ENCODE peak calls at places on chromosomes 3 and 15, in seven cellular contexts. One of them, this sample, is unnamed.

GRCh38 chr3:158168996-158169573 is 59.2 kb downstream of the RSRC1 start:
- DNase-seq in Peyer's patch: no peak
- DNase-seq in pancreas: no peak
- DNase-seq in mammary epithelial cell: no peak
- DNase-seq in GM23338: no peak
- DNase-seq in fibroblast of lung: peak; percentile 79
- DNase-seq in right atrium auricular region: no peak
- DNase-seq in this sample: no peak

GRCh38 chr3:15305366-15305844 is 27.0 kb downstream of the SH3BP5 start:
- DNase-seq in Peyer's patch: no peak
- DNase-seq in mammary epithelial cell: no peak
- DNase-seq in GM23338: peak; percentile 55
- DNase-seq in pancreas: no peak
- DNase-seq in right atrium auricular region: no peak
- DNase-seq in fibroblast of lung: peak; percentile 82
- DNase-seq in this sample: no peak

GRCh38 chr15:81351651-81352050 is 22.4 kb downstream of the TMC3 start:
- DNase-seq in pancreas: no peak
- DNase-seq in GM23338: no peak
- DNase-seq in right atrium auricular region: no peak
- DNase-seq in mammary epithelial cell: no peak
- DNase-seq in Peyer's patch: no peak
- DNase-seq in fibroblast of lung: no peak
- DNase-seq in this sample: no peak

GRCh38 chr15:100728371-100729201 is 126.2 kb downstream of the ASB7 start:
- DNase-seq in GM23338: no peak
- DNase-seq in mammary epithelial cell: no peak
- DNase-seq in Peyer's patch: no peak
- DNase-seq in right atrium auricular region: no peak
- DNase-seq in fibroblast of lung: no peak
- DNase-seq in pancreas: no peak
- DNase-seq in this sample: no peak

GRCh38 chr15:33093234-33093633 is 101.3 kb downstream of the FMN1 start:
- DNase-seq in pancreas: no peak
- DNase-seq in right atrium auricular region: no peak
- DNase-seq in Peyer's patch: no peak
- DNase-seq in GM23338: no peak
- DNase-seq in mammary epithelial cell: no peak
- DNase-seq in fibroblast of lung: no peak
- DNase-seq in this sample: no peak

GRCh38 chr3:70264122-70264780 is 48.2 kb downstream of the MDFIC2 start:
- DNase-seq in pancreas: no peak
- DNase-seq in GM23338: no peak
- DNase-seq in right atrium auricular region: no peak
- DNase-seq in mammary epithelial cell: no peak
- DNase-seq in fibroblast of lung: peak; percentile 14
- DNase-seq in Peyer's patch: no peak
- DNase-seq in this sample: peak; percentile 79

GRCh38 chr15:73956276-73957086 is 30.2 kb downstream of the LOXL1 start:
- DNase-seq in fibroblast of lung: peak; percentile 98
- DNase-seq in mammary epithelial cell: peak; percentile 97
- DNase-seq in Peyer's patch: no peak
- DNase-seq in pancreas: no peak
- DNase-seq in GM23338: no peak
- DNase-seq in right atrium auricular region: no peak
- DNase-seq in this sample: peak; percentile 78

GRCh38 chr3:139940622-139941021 is 5.6 kb downstream of the CLSTN2 start:
- DNase-seq in fibroblast of lung: no peak
- DNase-seq in Peyer's patch: no peak
- DNase-seq in pancreas: no peak
- DNase-seq in right atrium auricular region: no peak
- DNase-seq in GM23338: no peak
- DNase-seq in mammary epithelial cell: no peak
- DNase-seq in this sample: no peak

GRCh38 chr15:59605994-59606393 is 5.6 kb upstream of the GCNT3 start:
- DNase-seq in right atrium auricular region: no peak
- DNase-seq in Peyer's patch: no peak
- DNase-seq in fibroblast of lung: no peak
- DNase-seq in pancreas: no peak
- DNase-seq in GM23338: no peak
- DNase-seq in mammary epithelial cell: no peak
- DNase-seq in this sample: no peak

GRCh38 chr3:7029562-7029961 is 168.6 kb downstream of the GRM7 start:
- DNase-seq in mammary epithelial cell: no peak
- DNase-seq in GM23338: no peak
- DNase-seq in fibroblast of lung: no peak
- DNase-seq in right atrium auricular region: no peak
- DNase-seq in pancreas: no peak
- DNase-seq in Peyer's patch: no peak
- DNase-seq in this sample: no peak

GRCh38 chr3:37809846-37810447 is 51.7 kb upstream of the CTDSPL start:
- DNase-seq in fibroblast of lung: no peak
- DNase-seq in Peyer's patch: no peak
- DNase-seq in mammary epithelial cell: no peak
- DNase-seq in pancreas: no peak
- DNase-seq in right atrium auricular region: no peak
- DNase-seq in GM23338: no peak
- DNase-seq in this sample: no peak

GRCh38 chr15:71526061-71526460 is 284.3 kb upstream of the NR2E3 start:
- DNase-seq in pancreas: no peak
- DNase-seq in Peyer's patch: no peak
- DNase-seq in GM23338: peak; percentile 33
- DNase-seq in fibroblast of lung: peak; percentile 75
- DNase-seq in mammary epithelial cell: no peak
- DNase-seq in right atrium auricular region: no peak
- DNase-seq in this sample: no peak

GRCh38 chr3:24548278-24548677 is 53.6 kb upstream of the THRB start:
- DNase-seq in pancreas: no peak
- DNase-seq in GM23338: no peak
- DNase-seq in Peyer's patch: no peak
- DNase-seq in mammary epithelial cell: no peak
- DNase-seq in fibroblast of lung: peak; percentile 39
- DNase-seq in right atrium auricular region: no peak
- DNase-seq in this sample: peak; percentile 12

GRCh38 chr3:129078510-129078909 is 17.9 kb downstream of the GP9 start:
- DNase-seq in fibroblast of lung: no peak
- DNase-seq in mammary epithelial cell: no peak
- DNase-seq in GM23338: no peak
- DNase-seq in Peyer's patch: no peak
- DNase-seq in pancreas: no peak
- DNase-seq in right atrium auricular region: no peak
- DNase-seq in this sample: no peak

GRCh38 chr3:191100516-191100915 is 98.5 kb upstream of the OSTN start:
- DNase-seq in GM23338: no peak
- DNase-seq in pancreas: no peak
- DNase-seq in Peyer's patch: no peak
- DNase-seq in fibroblast of lung: no peak
- DNase-seq in right atrium auricular region: no peak
- DNase-seq in mammary epithelial cell: peak; percentile 71
- DNase-seq in this sample: peak; percentile 91

GRCh38 chr15:98712845-98713584 is 64.7 kb downstream of the IGF1R start:
- DNase-seq in mammary epithelial cell: no peak
- DNase-seq in Peyer's patch: no peak
- DNase-seq in pancreas: no peak
- DNase-seq in fibroblast of lung: no peak
- DNase-seq in GM23338: no peak
- DNase-seq in right atrium auricular region: no peak
- DNase-seq in this sample: no peak

GRCh38 chr3:45435961-45436360 is 47.6 kb downstream of the LARS2 start:
- DNase-seq in right atrium auricular region: no peak
- DNase-seq in mammary epithelial cell: no peak
- DNase-seq in GM23338: no peak
- DNase-seq in fibroblast of lung: no peak
- DNase-seq in Peyer's patch: no peak
- DNase-seq in pancreas: no peak
- DNase-seq in this sample: peak; percentile 68

GRCh38 chr3:15858547-15859506 is 61.0 kb upstream of the ANKRD28 start:
- DNase-seq in Peyer's patch: peak; percentile 84
- DNase-seq in fibroblast of lung: peak; percentile 6
- DNase-seq in mammary epithelial cell: peak; percentile 44
- DNase-seq in right atrium auricular region: no peak
- DNase-seq in GM23338: peak; percentile 86
- DNase-seq in pancreas: peak; percentile 83
- DNase-seq in this sample: peak; percentile 22

GRCh38 chr3:13111874-13112520 is 38.8 kb upstream of the IQSEC1 start:
- DNase-seq in Peyer's patch: peak; percentile 45
- DNase-seq in pancreas: peak; percentile 82
- DNase-seq in right atrium auricular region: no peak
- DNase-seq in GM23338: no peak
- DNase-seq in mammary epithelial cell: no peak
- DNase-seq in fibroblast of lung: no peak
- DNase-seq in this sample: no peak

GRCh38 chr15:22887157-22887951 is 48.9 kb downstream of the NIPA2 start:
- DNase-seq in GM23338: no peak
- DNase-seq in mammary epithelial cell: no peak
- DNase-seq in right atrium auricular region: peak; percentile 65
- DNase-seq in Peyer's patch: peak; percentile 79
- DNase-seq in fibroblast of lung: peak; percentile 78
- DNase-seq in pancreas: no peak
- DNase-seq in this sample: peak; percentile 21

GRCh38 chr3:100756441-100756840 is 47.1 kb downstream of the TFG start:
- DNase-seq in fibroblast of lung: peak; percentile 62
- DNase-seq in pancreas: no peak
- DNase-seq in Peyer's patch: no peak
- DNase-seq in GM23338: no peak
- DNase-seq in right atrium auricular region: no peak
- DNase-seq in mammary epithelial cell: no peak
- DNase-seq in this sample: no peak

GRCh38 chr15:57680021-57680420 is 26.5 kb upstream of the POLR2M start:
- DNase-seq in mammary epithelial cell: peak; percentile 84
- DNase-seq in Peyer's patch: no peak
- DNase-seq in GM23338: no peak
- DNase-seq in pancreas: no peak
- DNase-seq in right atrium auricular region: no peak
- DNase-seq in fibroblast of lung: peak; percentile 77
- DNase-seq in this sample: peak; percentile 82

GRCh38 chr15:57676578-57676977 is 29.9 kb upstream of the POLR2M start:
- DNase-seq in GM23338: no peak
- DNase-seq in pancreas: no peak
- DNase-seq in Peyer's patch: no peak
- DNase-seq in right atrium auricular region: no peak
- DNase-seq in fibroblast of lung: no peak
- DNase-seq in mammary epithelial cell: no peak
- DNase-seq in this sample: no peak

GRCh38 chr15:57675481-57676181 is 30.9 kb upstream of the POLR2M start:
- DNase-seq in right atrium auricular region: no peak
- DNase-seq in GM23338: no peak
- DNase-seq in pancreas: no peak
- DNase-seq in fibroblast of lung: no peak
- DNase-seq in Peyer's patch: no peak
- DNase-seq in mammary epithelial cell: peak; percentile 63
- DNase-seq in this sample: peak; percentile 78

GRCh38 chr15:57681011-57681410 is 25.5 kb upstream of the POLR2M start:
- DNase-seq in Peyer's patch: no peak
- DNase-seq in pancreas: no peak
- DNase-seq in right atrium auricular region: no peak
- DNase-seq in mammary epithelial cell: no peak
- DNase-seq in GM23338: no peak
- DNase-seq in fibroblast of lung: no peak
- DNase-seq in this sample: no peak

DNA sequence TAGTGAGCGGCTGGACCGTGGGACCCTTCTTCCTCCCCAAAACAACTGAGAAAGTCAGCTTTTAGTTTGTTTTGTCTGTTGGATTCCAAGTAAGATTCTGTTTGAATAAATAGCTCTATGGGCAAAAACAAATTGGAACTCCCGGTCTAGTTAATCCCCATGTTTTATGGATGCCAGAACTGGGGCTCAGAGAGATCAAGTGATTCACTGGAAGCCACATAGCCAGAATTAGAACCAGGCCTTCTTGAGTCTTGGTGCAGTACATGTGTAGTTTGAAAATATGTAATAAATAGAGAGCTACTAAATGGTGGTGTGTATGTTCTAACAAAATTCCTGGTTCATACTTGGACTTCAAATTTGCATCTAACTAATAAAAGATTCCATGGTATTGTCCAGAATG is 29.3 kb upstream of the POLR2M start:
- DNase-seq in fibroblast of lung: no peak
- DNase-seq in Peyer's patch: no peak
- DNase-seq in GM23338: no peak
- DNase-seq in right atrium auricular region: no peak
- DNase-seq in mammary epithelial cell: no peak
- DNase-seq in pancreas: no peak
- DNase-seq in this sample: no peak
- H3K27me3 ChIP-seq in fibroblast of lung: no peaks in the 10 kb centered on the region
- H3K27me3 ChIP-seq in Peyer's patch: no peaks in the 10 kb centered on the region
- H3K27me3 ChIP-seq in GM23338: no peaks in the 10 kb centered on the region
- H3K27me3 ChIP-seq in right atrium auricular region: no peaks in the 10 kb centered on the region
- H3K27me3 ChIP-seq in mammary epithelial cell: no peaks in the 10 kb centered on the region
- H3K27me3 ChIP-seq in pancreas: no peaks in the 10 kb centered on the region
- H3K27me3 ChIP-seq in this sample: no peaks in the 10 kb centered on the region

GRCh38 chr15:51131596-51132290 is 37.0 kb upstream of the TNFAIP8L3 start:
- DNase-seq in fibroblast of lung: no peak
- DNase-seq in Peyer's patch: no peak
- DNase-seq in GM23338: no peak
- DNase-seq in right atrium auricular region: no peak
- DNase-seq in pancreas: no peak
- DNase-seq in mammary epithelial cell: no peak
- DNase-seq in this sample: no peak
- TF ChIP-seq CTCF in fibroblast of lung: no peak
- TF ChIP-seq CTCF in Peyer's patch: no peak
- TF ChIP-seq CTCF in GM23338: no peak
- TF ChIP-seq CTCF in right atrium auricular region: no peak
- TF ChIP-seq CTCF in pancreas: no peak
- TF ChIP-seq CTCF in mammary epithelial cell: no peak
- TF ChIP-seq CTCF in this sample: no peak

DNA sequence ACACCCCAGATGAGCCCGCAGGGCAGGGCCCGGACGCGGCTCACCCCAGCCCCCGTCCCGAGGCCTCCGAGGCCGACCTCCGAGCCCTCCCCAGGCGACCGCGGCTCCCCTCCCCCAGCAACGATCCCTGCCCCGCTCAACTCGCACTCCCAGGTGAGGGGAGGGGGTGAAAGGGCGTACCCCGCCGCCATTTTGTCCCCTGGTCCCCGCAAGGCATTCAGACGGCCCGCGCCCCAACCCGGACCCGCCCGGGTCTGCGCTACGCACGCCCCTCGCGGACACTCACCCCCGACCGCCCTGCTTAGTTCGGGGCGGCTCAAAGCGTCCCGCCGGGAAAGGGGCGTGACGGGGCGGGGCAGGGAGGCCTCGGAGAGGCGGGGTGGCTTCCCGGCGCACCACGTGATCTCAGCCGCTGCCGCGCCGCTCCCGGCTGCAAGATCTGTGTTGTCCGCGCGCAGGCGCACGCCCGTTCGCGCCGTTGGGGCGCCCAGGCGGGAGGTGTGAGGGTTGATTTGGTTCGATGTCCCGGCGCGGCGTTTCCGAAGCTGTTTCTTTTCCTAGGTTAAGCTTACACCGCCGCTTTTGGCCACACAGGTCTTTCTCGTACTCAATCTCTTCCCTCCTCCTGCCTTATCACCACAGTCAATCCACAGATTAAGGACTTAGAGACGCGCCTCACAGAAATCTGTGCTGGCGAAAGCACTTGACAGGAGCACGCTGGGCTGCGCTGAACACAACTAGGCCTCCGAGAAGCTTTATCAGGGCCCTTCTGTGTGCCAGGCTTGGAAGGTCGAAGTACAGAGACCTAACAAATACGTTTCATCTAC is at the start of gene SCAPER:
- DNase-seq in mammary epithelial cell: peak; percentile 84
- DNase-seq in right atrium auricular region: peak; percentile 94
- DNase-seq in Peyer's patch: peak; percentile 96
- DNase-seq in pancreas: peak; percentile 93
- DNase-seq in fibroblast of lung: peak; percentile 85
- DNase-seq in GM23338: peak; percentile 93
- DNase-seq in this sample: peak; percentile 77
- H3K4me3 ChIP-seq in mammary epithelial cell: peak within 1 kb of the TSS; percentile 91
- H3K4me3 ChIP-seq in right atrium auricular region: peak within 1 kb of the TSS; percentile 78
- H3K4me3 ChIP-seq in Peyer's patch: peak within 1 kb of the TSS; percentile 75
- H3K4me3 ChIP-seq in pancreas: peak within 1 kb of the TSS; percentile 59
- H3K4me3 ChIP-seq in fibroblast of lung: peak within 1 kb of the TSS; percentile 70
- H3K4me3 ChIP-seq in GM23338: peak within 1 kb of the TSS; percentile 74
- H3K4me3 ChIP-seq in this sample: peak within 1 kb of the TSS; percentile 98

GRCh38 chr15:60683156-60683555 is 204.2 kb upstream of the ICE2 start:
- DNase-seq in Peyer's patch: no peak
- DNase-seq in pancreas: no peak
- DNase-seq in GM23338: no peak
- DNase-seq in mammary epithelial cell: no peak
- DNase-seq in fibroblast of lung: peak; percentile 33
- DNase-seq in right atrium auricular region: no peak
- DNase-seq in this sample: no peak
- H3K27me3 ChIP-seq in Peyer's patch: no peaks in the 10 kb centered on the region
- H3K27me3 ChIP-seq in pancreas: no peaks in the 10 kb centered on the region
- H3K27me3 ChIP-seq in GM23338: no peaks in the 10 kb centered on the region
- H3K27me3 ChIP-seq in mammary epithelial cell: peaks cover 1% of the 10 kb centered on the region
- H3K27me3 ChIP-seq in fibroblast of lung: no peaks in the 10 kb centered on the region
- H3K27me3 ChIP-seq in right atrium auricular region: no peaks in the 10 kb centered on the region
- H3K27me3 ChIP-seq in this sample: no peaks in the 10 kb centered on the region